ENCODE peak calls at places on chromosomes 16 and 17, in four cellular contexts. K is heart left ventricle; I is adrenal gland; B is CD8-positive, alpha-beta memory T cell. X is an unnamed sample.
A peak's percentile ranks its signal among the peaks of the same experiment; 100 is the strongest.

GRCh38 chr17:2214887-2215615 is 88.5 kb downstream of the SMG6 start:
- DNase-seq in K (peak; percentile 89), I (no peak), B (no peak), X (no peak)

GRCh38 chr17:236641-237405 is 55.4 kb upstream of the DOC2B start:
- DNase-seq in K (peak; percentile 21), I (peak; percentile 10), B (no peak), X (no peak)

GRCh38 chr16:87735270-87736002 is 30.4 kb downstream of the KLHDC4 start:
- DNase-seq in B (no peak), I (no peak), K (no peak), X (no peak)

GRCh38 chr17:36703860-36704266 is 102.5 kb downstream of the MRM1 start:
- DNase-seq in K (no peak), B (peak; percentile 20), I (peak; percentile 29), X (peak; percentile 55)

GRCh38 chr16:79271583-79271982 is 329.0 kb downstream of the MAF start:
- DNase-seq in K (no peak), I (no peak), B (no peak), X (no peak)

GRCh38 chr17:78058001-78058400 is 70.6 kb downstream of the TMC6 start:
- DNase-seq in B (no peak), K (no peak), I (no peak), X (no peak)

GRCh38 chr17:14205992-14206461 is 30.6 kb downstream of the CDRT15 start:
- DNase-seq in I (no peak), K (peak; percentile 90), B (peak; percentile 49), X (no peak)

GRCh38 chr17:9138161-9138717 is 116.9 kb downstream of the NTN1 start:
- DNase-seq in I (no peak), B (no peak), K (peak; percentile 82), X (no peak)

GRCh38 chr17:83176956-83177583 is 97.7 kb downstream of the METRNL start:
- DNase-seq in I (no peak), K (no peak), B (no peak), X (no peak)

GRCh38 chr17:29645516-29646051 is 22.9 kb upstream of the CORO6 start:
- DNase-seq in I (peak; percentile 55), K (peak; percentile 79), B (no peak), X (no peak)

GRCh38 chr16:88769617-88770458 is 15.2 kb downstream of the PIEZO1 start:
- DNase-seq in I (no peak), K (no peak), B (no peak), X (no peak)

GRCh38 chr17:77376795-77377751 is 236.3 kb downstream of the SEC14L1 start:
- DNase-seq in I (peak; percentile 93), K (peak; percentile 70), B (no peak), X (no peak)

GRCh38 chr17:31320791-31321190 is 631 bp downstream of the EVI2A start:
- DNase-seq in B (no peak), I (no peak), K (no peak), X (no peak)

GRCh38 chr16:8063151-8063550 is 527.2 kb downstream of the TMEM114 start:
- DNase-seq in I (no peak), B (no peak), K (no peak), X (no peak)

GRCh38 chr17:48756816-48757215 is 28.3 kb upstream of the HOXB13 start:
- DNase-seq in I (no peak), K (no peak), B (no peak), X (no peak)

GRCh38 chr16:80161799-80162380 is 378.9 kb upstream of the DYNLRB2 start:
- DNase-seq in B (no peak), I (no peak), K (no peak), X (no peak)

GRCh38 chr17:77881545-77881944 is 77.0 kb upstream of the TNRC6C start:
- DNase-seq in B (peak; percentile 67), I (peak; percentile 68), K (peak; percentile 94), X (peak; percentile 60)

GRCh38 chr17:51833620-51834019 is 324.9 kb downstream of the CA10 start:
- DNase-seq in B (no peak), K (no peak), I (no peak), X (no peak)

GRCh38 chr17:75758131-75758905 is 6.7 kb downstream of the GALK1 start:
- DNase-seq in I (no peak), K (no peak), B (no peak), X (no peak)

GRCh38 chr16:57023541-57024249 is 34.3 kb downstream of the NLRC5 start:
- DNase-seq in I (no peak), B (peak; percentile 57), K (no peak), X (peak; percentile 73)

GRCh38 chr17:6674586-6674985 is 23.0 kb downstream of the C17orf100 start:
- DNase-seq in K (no peak), B (no peak), I (no peak), X (no peak)

GRCh38 chr17:82789806-82790205 is 37.9 kb downstream of the TBCD start:
- DNase-seq in K (no peak), I (no peak), B (no peak), X (no peak)

GRCh38 chr16:27999687-28000086 is 63.8 kb downstream of the GSG1L start:
- DNase-seq in I (no peak), B (no peak), K (no peak), X (no peak)

GRCh38 chr16:16075463-16076399 is 126.3 kb downstream of the ABCC1 start:
- DNase-seq in I (peak; percentile 51), K (peak; percentile 59), B (no peak), X (no peak)

GRCh38 chr17:83171661-83172060 is 92.3 kb downstream of the METRNL start:
- DNase-seq in I (no peak), B (no peak), K (no peak), X (no peak)

GRCh38 chr17:1280652-1281051 is 1.2 kb downstream of the TRARG1 start:
- DNase-seq in I (no peak), K (no peak), B (no peak), X (no peak)

GRCh38 chr17:27319536-27320221 is 25.8 kb downstream of the WSB1 start:
- DNase-seq in K (peak; percentile 88), B (no peak), I (peak; percentile 89), X (no peak)

GRCh38 chr17:49748791-49749190 is 15.1 kb downstream of the FAM117A start:
- DNase-seq in I (no peak), B (peak; percentile 49), K (no peak), X (peak; percentile 54)

GRCh38 chr17:56809820-56810179 is 23.9 kb downstream of the C17orf67 start:
- DNase-seq in I (no peak), B (no peak), K (no peak), X (no peak)

GRCh38 chr16:19678804-19679203 is 39.2 kb downstream of the KNOP1 start:
- DNase-seq in K (no peak), B (no peak), I (no peak), X (no peak)

DNA sequence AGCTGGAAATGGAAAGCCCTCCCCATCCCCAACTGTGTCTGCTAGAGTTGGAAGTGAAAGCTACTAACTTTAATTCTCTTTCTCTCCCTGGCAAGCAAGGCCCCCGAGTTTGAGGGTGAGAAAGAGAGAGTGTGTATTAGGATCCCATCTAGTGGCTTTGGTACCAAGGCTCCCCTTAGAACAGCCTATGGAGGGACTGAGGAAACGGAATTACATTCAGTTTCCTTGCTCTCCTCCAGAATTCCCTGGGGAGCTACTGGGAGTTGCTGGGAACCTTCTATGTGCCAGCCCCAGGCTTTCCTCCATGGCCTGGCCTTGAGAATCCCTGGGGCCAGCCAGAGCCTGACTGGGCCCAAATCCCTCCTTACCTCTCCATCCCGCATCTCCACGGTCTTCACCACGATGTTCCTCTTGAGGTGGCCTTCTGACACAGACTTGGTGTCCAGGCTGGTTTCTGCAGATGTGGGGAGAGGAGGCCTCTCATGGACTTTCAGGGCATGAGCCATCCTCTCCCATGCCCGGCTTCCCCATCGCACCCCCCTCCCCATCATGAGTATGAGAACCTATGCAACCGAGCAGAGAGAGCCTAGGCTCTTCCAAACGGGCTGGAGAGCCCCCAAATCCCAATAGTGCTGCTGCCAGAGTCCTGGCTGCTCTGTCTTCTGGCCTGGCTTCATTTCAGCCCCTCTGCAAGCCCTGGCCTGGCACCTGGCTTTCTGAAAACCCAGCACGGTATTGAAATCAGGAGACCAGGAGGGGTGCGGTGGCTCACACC is 7.4 kb downstream of the GFAP start:
- DNase-seq in K (no peak), I (no peak), B (no peak), X (no peak)
- H3K9me3 ChIP-seq in K (no peaks in the 10 kb centered on the region), I (no peaks in the 10 kb centered on the region), B (no peaks in the 10 kb centered on the region), X (no peaks in the 10 kb centered on the region)

GRCh38 chr16:35747658-35748455 is 2288.4 kb downstream of the TP53TG3F start:
- DNase-seq in B (no peak), I (no peak), K (no peak), X (no peak)

GRCh38 chr16:35745821-35746248 is 2286.4 kb downstream of the TP53TG3F start:
- DNase-seq in K (no peak), I (no peak), B (no peak), X (no peak)

GRCh38 chr16:35748621-35749252 is 2289.3 kb downstream of the TP53TG3F start:
- DNase-seq in I (no peak), K (no peak), B (no peak), X (no peak)

GRCh38 chr16:35746281-35746962 is 2287.0 kb downstream of the TP53TG3F start:
- DNase-seq in K (no peak), B (no peak), I (no peak), X (no peak)

DNA sequence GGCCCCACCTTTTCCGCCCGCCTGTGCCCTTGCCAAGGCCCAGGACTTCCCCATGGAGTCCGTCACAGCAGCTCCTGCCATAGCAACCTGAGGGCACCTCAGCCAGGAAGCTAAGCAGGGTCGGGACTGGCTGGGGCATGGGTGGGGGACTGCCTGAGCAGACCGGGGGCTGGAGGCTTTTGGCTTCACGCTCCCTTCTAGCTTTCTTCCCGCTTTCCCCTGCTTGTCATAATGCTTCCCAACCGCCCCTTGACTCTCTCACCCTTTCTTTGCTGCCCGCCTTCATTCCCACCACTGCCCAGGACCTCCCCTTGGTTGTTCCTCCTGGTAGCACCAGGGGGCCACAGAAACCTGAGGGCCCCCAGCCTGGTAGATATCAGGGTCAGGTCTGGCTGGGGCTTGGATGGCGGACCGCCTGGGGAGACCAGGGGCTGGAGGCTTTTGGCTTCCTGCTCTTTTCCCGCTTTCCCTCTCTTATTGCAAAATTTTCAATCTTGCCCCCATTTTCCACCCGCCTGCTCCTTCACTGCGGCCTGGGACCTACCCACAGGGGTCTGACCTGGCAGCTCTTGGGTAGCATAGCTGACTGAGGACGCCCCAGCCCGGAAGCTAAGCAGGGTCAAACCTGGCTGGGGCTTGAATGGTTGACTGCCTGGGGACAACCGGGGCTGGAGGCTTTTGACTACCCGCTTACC is 2287.7 kb downstream of the TP53TG3F start:
- DNase-seq in I (no peak), K (no peak), B (no peak), X (no peak)
- H3K9me3 ChIP-seq in I (no peaks in the 10 kb centered on the region), K (no peaks in the 10 kb centered on the region), B (no peaks in the 10 kb centered on the region), X (no peaks in the 10 kb centered on the region)

GRCh38 chr17:53490447-53490968 is 332.2 kb upstream of the KIF2B start:
- DNase-seq in B (no peak), K (no peak), I (no peak), X (no peak)

GRCh38 chr17:53496356-53496755 is 326.4 kb upstream of the KIF2B start:
- DNase-seq in I (no peak), K (no peak), B (no peak), X (no peak)

GRCh38 chr17:53492532-53492931 is 330.2 kb upstream of the KIF2B start:
- DNase-seq in B (no peak), I (no peak), K (no peak), X (no peak)
- H3K9me3 ChIP-seq in B (no peaks in the 10 kb centered on the region), I (no peaks in the 10 kb centered on the region), K (no peaks in the 10 kb centered on the region), X (no peaks in the 10 kb centered on the region)

DNA sequence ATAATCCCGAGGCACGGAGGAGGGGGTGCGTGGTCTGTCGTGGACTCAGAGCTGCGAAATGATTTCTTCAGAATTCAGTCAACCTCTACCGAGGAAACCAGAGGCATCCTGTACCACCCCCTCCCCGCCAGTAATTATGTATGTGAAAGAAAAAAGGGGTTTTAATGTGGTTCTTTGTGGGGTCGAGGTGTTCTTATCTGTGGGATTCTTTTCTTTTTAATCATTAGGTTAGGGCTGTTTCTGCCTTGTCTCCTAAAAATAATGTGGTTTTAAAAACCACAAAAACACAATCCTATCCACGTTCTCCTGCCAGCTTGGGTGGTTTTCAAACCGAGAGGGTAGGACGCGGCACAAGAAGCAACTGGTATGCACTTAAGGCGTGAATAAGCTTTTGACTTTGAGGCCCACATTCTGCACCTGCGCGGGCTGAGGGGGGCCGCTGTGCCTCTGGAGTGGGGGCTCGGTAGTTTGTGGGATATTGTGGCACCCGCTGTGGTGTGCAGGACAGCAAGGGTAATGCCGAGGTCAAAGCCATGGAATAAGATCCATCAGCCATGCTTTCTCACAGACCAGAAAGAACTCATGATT is 1.0 kb downstream of the SLC47A1 start:
- DNase-seq in I (no peak), K (no peak), B (no peak), X (no peak)
- H3K9me3 ChIP-seq in I (no peaks in the 10 kb centered on the region), K (no peaks in the 10 kb centered on the region), B (no peaks in the 10 kb centered on the region), X (no peaks in the 10 kb centered on the region)